ENCODE peak calls at places on chromosomes 1 and 21, in eight cellular contexts. C, U, H, T, B, P, Z and J are unnamed samples.

GRCh38 chr1:92923664-92924063 is 37.6 kb downstream of the DIPK1A start:
- DNase-seq in Z (no peak), C (no peak), P (no peak), T (no peak), B (no peak), U (no peak), H (no peak), J (no peak)

GRCh38 chr1:92291372-92291999 is 7.3 kb downstream of the GLMN start:
- DNase-seq in B (no peak), H (no peak), Z (no peak), C (peak), U (no peak), P (no peak), T (no peak), J (no peak)

GRCh38 chr1:153636312-153636711 is 2.4 kb downstream of the CHTOP start:
- DNase-seq in H (no peak), U (no peak), Z (no peak), P (no peak), B (no peak), C (no peak), T (no peak), J (no peak)

GRCh38 chr1:180096584-180097318 is 57.9 kb upstream of the QSOX1 start:
- DNase-seq in B (no peak), H (no peak), T (no peak), U (no peak), C (no peak), P (no peak), Z (no peak), J (no peak)

GRCh38 chr21:35222541-35222941 is 173.4 kb upstream of the RUNX1 start:
- DNase-seq in T (no peak), B (no peak), H (peak), P (no peak), C (no peak), U (no peak), Z (no peak), J (no peak)

GRCh38 chr1:81757398-81758020 is 43.2 kb upstream of the ADGRL2 start:
- DNase-seq in T (no peak), Z (no peak), C (no peak), U (no peak), H (no peak), P (no peak), B (no peak), J (no peak)

GRCh38 chr1:162335126-162335525 is 41.5 kb downstream of the SPATA46 start:
- DNase-seq in C (no peak), T (no peak), H (no peak), P (no peak), B (no peak), U (no peak), Z (peak), J (no peak)

GRCh38 chr21:42317341-42317741 is 2.1 kb upstream of the TFF3 start:
- DNase-seq in B (no peak), H (no peak), Z (no peak), T (no peak), U (no peak), C (no peak), P (no peak), J (no peak)

GRCh38 chr21:31370893-31371652 is 27.0 kb upstream of the TIAM1 start:
- DNase-seq in Z (peak), C (no peak), T (no peak), U (no peak), P (no peak), H (no peak), B (no peak), J (peak)

GRCh38 chr1:208934933-208935332 is 648.6 kb upstream of the CAMK1G start:
- DNase-seq in C (no peak), Z (no peak), H (no peak), T (no peak), P (no peak), U (no peak), B (no peak), J (no peak)

GRCh38 chr1:149848811-149849210 is 50.6 kb upstream of the BOLA1 start:
- DNase-seq in T (no peak), H (no peak), C (no peak), B (no peak), U (no peak), P (no peak), Z (no peak), J (no peak)

GRCh38 chr1:119544165-119544762 is 37.3 kb downstream of the HSD3B1 start:
- DNase-seq in H (no peak), U (no peak), C (peak), B (no peak), T (no peak), P (no peak), Z (no peak), J (no peak)

GRCh38 chr1:86247553-86248279 is 91.1 kb upstream of the COL24A1 start:
- DNase-seq in P (no peak), Z (no peak), T (no peak), H (no peak), U (no peak), B (no peak), C (no peak), J (no peak)

GRCh38 chr1:112501810-112502641 is 6.7 kb upstream of the WNT2B start:
- DNase-seq in C (peak), T (no peak), P (peak), H (peak), Z (peak), B (peak), U (peak), J (peak)

GRCh38 chr1:173529106-173529505 is 52.0 kb downstream of the PRDX6 start:
- DNase-seq in B (no peak), P (no peak), T (no peak), Z (no peak), H (no peak), C (no peak), U (no peak), J (no peak)

GRCh38 chr1:97797403-97798183 is 123.2 kb downstream of the DPYD start:
- DNase-seq in B (peak), Z (peak), P (no peak), C (no peak), H (no peak), U (no peak), T (no peak), J (no peak)

GRCh38 chr1:87362834-87363426 is 34.2 kb downstream of the LMO4 start:
- DNase-seq in B (no peak), U (no peak), P (no peak), C (no peak), T (no peak), H (no peak), Z (no peak), J (no peak)

GRCh38 chr1:97632075-97632474 is 288.8 kb downstream of the DPYD start:
- DNase-seq in P (no peak), U (no peak), T (no peak), B (no peak), Z (no peak), H (no peak), C (peak), J (no peak)

GRCh38 chr1:204448991-204449390 is 37.4 kb upstream of the PPP1R15B start:
- DNase-seq in H (no peak), T (no peak), P (no peak), C (no peak), U (no peak), B (no peak), Z (no peak), J (no peak)

GRCh38 chr1:160309183-160309535 is 24.2 kb upstream of the PEX19 start:
- DNase-seq in H (no peak), T (no peak), P (no peak), Z (no peak), C (no peak), B (no peak), U (no peak), J (no peak)

GRCh38 chr1:2228684-2229031 is 539 bp downstream of the SKI start:
- DNase-seq in T (no peak), Z (peak), B (no peak), U (no peak), H (no peak), P (peak), C (no peak), J (peak)

GRCh38 chr1:60942896-60943633 is 139.3 kb upstream of the NFIA start:
- DNase-seq in T (no peak), H (no peak), C (no peak), Z (no peak), B (no peak), P (no peak), U (no peak), J (no peak)

GRCh38 chr1:201562257-201562656 is 23.3 kb downstream of the NAV1 start:
- DNase-seq in Z (peak), H (no peak), U (no peak), P (no peak), B (peak), T (no peak), C (peak), J (no peak)

GRCh38 chr21:30813174-30813573 is at the start of gene KRTAP8-1:
- DNase-seq in P (no peak), C (no peak), H (no peak), Z (no peak), B (no peak), T (no peak), U (no peak), J (no peak)

GRCh38 chr1:8745749-8746390 is 71.6 kb downstream of the RERE start:
- DNase-seq in U (no peak), H (no peak), Z (no peak), P (no peak), B (no peak), C (no peak), T (no peak), J (no peak)